ENCODE peak calls at places on chromosomes 1 and 21, in seven cellular contexts. D is activated CD8-positive, alpha-beta T cell treated with anti-CD3 and anti-CD28 coated beads, Interleukin-2, amount 10 ng/mL, durations not matched to agents 7 days and 5 days; B is cardiac septum; H is HFF-Myc; P is heart left ventricle; O is RPMI7951; U is prostate gland. X is an unnamed sample.

GRCh38 chr1:212162635-212163034 is 122.6 kb upstream of the PPP2R5A start:
- DNase-seq in O (peak), B (peak), P (peak), H (peak), D (peak), U (peak), X (no peak)

GRCh38 chr1:77539510-77540142 is 142.8 kb downstream of the ZZZ3 start:
- DNase-seq in U (no peak), H (peak), D (no peak), O (peak), B (no peak), P (peak), X (no peak)

GRCh38 chr21:41663805-41664788 is 102.8 kb downstream of the RIPK4 start:
- DNase-seq in D (no peak), P (no peak), B (no peak), H (no peak), O (peak), U (no peak), X (no peak)

GRCh38 chr1:92184632-92185031 is 33.1 kb upstream of the C1orf146 start:
- DNase-seq in O (peak), U (no peak), B (no peak), D (no peak), H (no peak), P (no peak), X (no peak)

GRCh38 chr1:98323396-98323795 is 338.1 kb upstream of the SNX7 start:
- DNase-seq in U (no peak), D (no peak), B (no peak), H (peak), O (peak), P (no peak), X (no peak)

GRCh38 chr1:94654031-94654430 is 112.5 kb upstream of the F3 start:
- DNase-seq in O (peak), P (no peak), D (no peak), B (no peak), U (peak), H (peak), X (no peak)

GRCh38 chr1:243261389-243261788 is 5.5 kb downstream of the SDCCAG8 start:
- DNase-seq in O (no peak), P (no peak), H (no peak), U (no peak), D (no peak), B (no peak), X (no peak)

GRCh38 chr1:98903726-98904125 is 100.9 kb downstream of the PLPPR5 start:
- DNase-seq in P (no peak), O (no peak), B (no peak), D (no peak), H (no peak), U (no peak), X (no peak)

GRCh38 chr1:155226188-155226909 is 17.9 kb downstream of the MTX1 start:
- DNase-seq in H (no peak), O (peak), U (no peak), D (peak), B (peak), P (peak), X (peak)

GRCh38 chr1:4605158-4605557 is 49.3 kb upstream of the AJAP1 start:
- DNase-seq in H (no peak), B (peak), P (no peak), O (no peak), D (no peak), U (no peak), X (no peak)

GRCh38 chr1:19640363-19641316 is 3.5 kb upstream of the NBL1 start:
- DNase-seq in D (no peak), U (no peak), B (peak), P (no peak), H (no peak), O (peak), X (no peak)

X was measured in memory B cell.